ENCODE peak calls at places on chromosomes 16 and 17, in four cellular contexts. M is uterus; S is CD4-positive, alpha-beta T cell; P is WTC11. Y is an unnamed sample.

GRCh38 chr17:56880133-56880532 is 33.7 kb downstream of the TRIM25 start:
- DNase-seq in S (no peak), P (no peak), M (no peak), Y (no peak)

GRCh38 chr17:68290955-68291835 is at the start of the genes ARSG and SLC16A6:
- DNase-seq in S (peak; percentile 75), P (peak; percentile 79), M (peak; percentile 48), Y (no peak)

GRCh38 chr16:64826374-64826773 is 295.5 kb downstream of the CDH11 start:
- DNase-seq in P (no peak), M (no peak), S (no peak), Y (no peak)

GRCh38 chr16:26649646-26650045 is 417.1 kb upstream of the C16orf82 start:
- DNase-seq in P (no peak), S (no peak), M (no peak), Y (no peak)

GRCh38 chr16:64914-65255 is 7.5 kb downstream of the RHBDF1 start:
- DNase-seq in S (no peak), M (no peak), P (no peak), Y (no peak)

GRCh38 chr16:81254919-81255526 is 16.5 kb downstream of the BCO1 start:
- DNase-seq in M (no peak), P (no peak), S (no peak), Y (no peak)

GRCh38 chr16:67723151-67723915 is 4.2 kb upstream of the GFOD2 start:
- DNase-seq in P (no peak), S (no peak), M (no peak), Y (peak; percentile 63)

GRCh38 chr16:46976550-46976949 is 3.1 kb upstream of the DNAJA2 start:
- DNase-seq in P (no peak), M (no peak), S (no peak), Y (no peak)

GRCh38 chr17:44829558-44830358 is at the start of gene GJC1:
- DNase-seq in S (no peak), M (peak; percentile 50), P (peak; percentile 76), Y (no peak)

GRCh38 chr16:87086156-87086555 is 231.0 kb downstream of the C16orf95 start:
- DNase-seq in M (no peak), S (no peak), P (no peak), Y (peak; percentile 28)

GRCh38 chr17:75824591-75825518 is 19.3 kb downstream of the UNC13D start:
- DNase-seq in M (no peak), P (no peak), S (no peak), Y (no peak)

GRCh38 chr17:72665841-72666518 is 426.5 kb downstream of the SLC39A11 start:
- DNase-seq in P (no peak), S (no peak), M (no peak), Y (no peak)

GRCh38 chr17:55330344-55330933 is 65.7 kb downstream of the HLF start:
- DNase-seq in M (no peak), S (no peak), P (no peak), Y (no peak)

GRCh38 chr17:10117581-10118001 is 80.8 kb downstream of the GAS7 start:
- DNase-seq in S (no peak), M (no peak), P (no peak), Y (no peak)

GRCh38 chr17:66691644-66692500 is 143.0 kb upstream of the CACNG5 start:
- DNase-seq in S (no peak), M (no peak), P (no peak), Y (peak; percentile 46)

GRCh38 chr17:78529871-78530670 is 47.1 kb downstream of the DNAH17 start:
- DNase-seq in S (no peak), P (no peak), M (no peak), Y (no peak)

GRCh38 chr16:19678804-19679203 is 39.2 kb downstream of the KNOP1 start:
- DNase-seq in M (no peak), P (no peak), S (no peak), Y (no peak)

GRCh38 chr17:63350364-63350763 is 95.7 kb downstream of the CYB561 start:
- DNase-seq in P (no peak), M (no peak), S (no peak), Y (no peak)

GRCh38 chr17:4833941-4834501 is 881 bp downstream of the MINK1 start:
- DNase-seq in P (no peak), M (no peak), S (no peak), Y (peak; percentile 79)

GRCh38 chr16:77499373-77500285 is 64.8 kb upstream of the ADAMTS18 start:
- DNase-seq in M (peak; percentile 59), S (no peak), P (peak; percentile 8), Y (no peak)
- TF ChIP-seq CTCF in M (no peak), S (no peak), P (no peak), Y (no peak)

DNA sequence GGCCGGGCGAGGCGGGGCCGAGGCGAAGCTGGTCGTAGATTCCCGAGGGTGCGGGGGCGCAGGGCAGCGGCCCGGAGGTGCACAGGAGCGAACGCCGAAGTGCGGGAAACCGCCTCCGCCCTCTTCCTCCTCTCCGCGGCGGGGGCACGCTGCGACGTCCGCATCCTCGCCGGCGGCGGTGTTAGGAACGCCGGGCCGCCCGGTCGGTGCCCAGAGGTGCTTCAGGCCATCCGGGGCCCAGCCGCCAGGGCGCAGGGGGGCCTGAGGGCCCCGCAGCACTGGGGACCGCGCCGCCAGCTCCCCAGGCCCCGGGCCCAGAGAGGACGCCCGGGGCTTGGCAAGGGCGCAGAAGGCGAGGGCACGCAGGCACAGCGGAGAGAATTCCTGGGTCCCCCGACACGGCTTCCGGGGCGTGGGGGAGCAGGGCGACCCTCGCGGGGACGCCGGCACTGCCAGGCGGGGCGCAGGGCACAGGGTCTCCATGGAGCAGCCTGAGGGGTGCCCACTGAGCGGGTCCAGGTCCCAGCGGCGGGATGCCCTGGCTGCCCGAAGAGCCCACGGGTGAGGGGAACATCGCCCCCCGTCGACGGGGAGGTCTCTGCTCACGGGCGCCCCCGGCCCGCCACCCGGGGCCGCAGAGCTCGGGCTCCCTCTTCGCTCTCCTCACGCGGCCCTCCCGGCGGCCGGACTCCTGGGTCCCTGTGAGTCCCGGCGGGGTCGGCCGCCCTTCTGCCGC is 576 bp downstream of the EPOP start:
- DNase-seq in M (peak; percentile 22), S (peak; percentile 17), P (peak; percentile 41), Y (no peak)
- TF ChIP-seq CTCF in M (no peak), S (no peak), P (no peak), Y (no peak)

DNA sequence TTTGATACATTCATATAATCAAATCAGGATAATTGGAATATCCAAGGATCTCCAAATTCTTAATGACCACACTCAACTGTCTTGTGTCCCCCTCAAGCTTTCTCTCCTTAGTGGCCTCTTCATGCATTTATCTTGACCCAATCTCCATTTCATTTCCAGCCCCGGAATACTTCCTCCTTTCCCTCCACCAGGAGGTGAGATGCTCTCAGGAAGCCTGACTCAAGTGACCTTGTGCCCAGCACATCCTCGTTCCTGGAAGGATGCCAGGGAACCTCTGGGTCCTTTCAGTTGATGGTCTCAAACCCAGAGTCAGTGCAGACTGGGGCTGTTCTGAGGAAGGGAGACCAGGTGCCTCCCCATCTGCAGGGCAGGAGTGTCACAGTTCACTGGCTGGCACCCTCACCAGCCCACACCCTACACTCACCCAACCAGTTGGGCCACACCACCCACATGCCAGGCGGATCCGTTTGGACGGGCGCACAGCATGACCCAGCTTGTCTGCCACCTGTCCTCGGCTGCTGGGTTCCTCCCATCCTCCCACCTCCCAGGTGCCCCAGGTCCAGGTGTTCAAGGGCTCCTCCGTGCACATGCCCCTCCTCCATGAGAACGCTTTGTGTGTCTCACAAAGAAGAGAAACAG is 14.0 kb upstream of the EMP2 start:
- DNase-seq in S (no peak), M (no peak), P (no peak), Y (no peak)
- TF ChIP-seq CTCF in S (no peak), M (no peak), P (no peak), Y (no peak)

GRCh38 chr16:24639769-24640168 is 89.7 kb upstream of the TNRC6A start:
- DNase-seq in S (no peak), P (no peak), M (no peak), Y (no peak)

GRCh38 chr16:24634919-24635318 is 94.5 kb upstream of the TNRC6A start:
- DNase-seq in M (no peak), S (no peak), P (no peak), Y (no peak)

GRCh38 chr16:24635900-24636610 is 93.4 kb upstream of the TNRC6A start:
- DNase-seq in P (no peak), S (no peak), M (peak; percentile 78), Y (no peak)
- TF ChIP-seq CTCF in P (no peak), S (no peak), M (no peak), Y (no peak)

GRCh38 chr16:50152807-50153647 is at the start of gene TENT4B:
- DNase-seq in S (peak; percentile 87), P (peak; percentile 77), M (peak; percentile 86), Y (peak; percentile 90)
- TF ChIP-seq CTCF in S (no peak), P (no peak), M (no peak), Y (no peak)

GRCh38 chr16:48335961-48336360 is 49.3 kb downstream of the SIAH1 start:
- DNase-seq in M (no peak), S (no peak), P (no peak), Y (no peak)
- TF ChIP-seq CTCF in M (no peak), S (no peak), P (no peak), Y (no peak)